ENCODE peak calls at places on chromosomes 12 and 14, in four cellular contexts. T is heart left ventricle, H is esophagus muscularis mucosa, A is HCT116. M is an unnamed sample.

GRCh38 chr12:108801736-108802665 is 55.4 kb downstream of the SSH1 start:
- DNase-seq in T (no peak), H (no peak), A (no peak), M (no peak)

GRCh38 chr14:88995437-88996198 is 171.2 kb downstream of the TTC8 start:
- DNase-seq in T (no peak), H (no peak), A (no peak), M (no peak)

GRCh38 chr14:61839452-61839851 is 77.2 kb downstream of the SNAPC1 start:
- DNase-seq in T (no peak), H (no peak), A (no peak), M (no peak)

GRCh38 chr12:108479364-108480070 is 35.6 kb upstream of the FICD start:
- DNase-seq in T (no peak), H (no peak), A (no peak), M (no peak)

GRCh38 chr14:103356151-103356766 is 22.2 kb downstream of the EIF5 start:
- DNase-seq in T (no peak), H (no peak), A (no peak), M (peak; percentile 81)

GRCh38 chr14:79332504-79333197 is 878.7 kb downstream of the DIO2 start:
- DNase-seq in T (no peak), H (no peak), A (no peak), M (no peak)

GRCh38 chr12:21428241-21428640 is 9.2 kb upstream of the PYROXD1 start:
- DNase-seq in T (no peak), H (no peak), A (no peak), M (no peak)

GRCh38 chr14:64654072-64654899 is 49.9 kb upstream of the PLEKHG3 start:
- DNase-seq in T (no peak), H (no peak), A (no peak), M (no peak)

GRCh38 chr12:16329594-16329993 is 17.9 kb upstream of the MGST1 start:
- DNase-seq in T (no peak), H (no peak), A (no peak), M (no peak)

GRCh38 chr12:6607751-6608591 is 792 bp upstream of the CHD4 start:
- DNase-seq in T (peak; percentile 56), H (no peak), A (peak; percentile 92), M (peak; percentile 92)

GRCh38 chr14:59566725-59567124 is 9.9 kb downstream of the CCDC175 start:
- DNase-seq in T (no peak), H (no peak), A (no peak), M (no peak)

GRCh38 chr14:68084256-68084655 is 264.7 kb downstream of the RAD51B start:
- DNase-seq in T (no peak), H (no peak), A (no peak), M (peak; percentile 10)

GRCh38 chr14:101102875-101103274 is 199.4 kb upstream of the RTL1 start:
- DNase-seq in T (no peak), H (peak; percentile 84), A (no peak), M (no peak)

GRCh38 chr14:95895720-95896119 is 19.1 kb downstream of the TUNAR start:
- DNase-seq in T (no peak), H (no peak), A (peak; percentile 26), M (peak; percentile 11)

GRCh38 chr12:85279449-85280137 is 427 bp upstream of the ALX1 start:
- DNase-seq in T (no peak), H (no peak), A (no peak), M (no peak)

GRCh38 chr12:110704750-110705149 is 15.8 kb upstream of the HVCN1 start:
- DNase-seq in T (no peak), H (no peak), A (peak; percentile 60), M (no peak)

GRCh38 chr12:54215990-54216579 is 27.3 kb upstream of the SMUG1 start:
- DNase-seq in T (peak; percentile 28), H (no peak), A (no peak), M (peak; percentile 23)

GRCh38 chr14:56474419-56475022 is 105.1 kb upstream of the TMEM260 start:
- DNase-seq in T (no peak), H (no peak), A (peak; percentile 23), M (peak; percentile 29)

GRCh38 chr12:90102957-90103652 is 394.5 kb upstream of the ATP2B1 start:
- DNase-seq in T (no peak), H (no peak), A (peak; percentile 29), M (peak; percentile 57)

GRCh38 chr12:3307419-3307818 is 183.6 kb upstream of the PRMT8 start:
- DNase-seq in T (no peak), H (no peak), A (no peak), M (no peak)

GRCh38 chr12:46110220-46110700 is 119.9 kb upstream of the SCAF11 start:
- DNase-seq in T (peak; percentile 33), H (no peak), A (no peak), M (no peak)

GRCh38 chr14:52900731-52901130 is 50.1 kb downstream of the FERMT2 start:
- DNase-seq in T (no peak), H (no peak), A (no peak), M (no peak)

GRCh38 chr14:78278464-78278863 is 108.3 kb downstream of the NRXN3 start:
- DNase-seq in T (no peak), H (no peak), A (no peak), M (no peak)

GRCh38 chr12:48934312-48934706 is 9.0 kb upstream of the FKBP11 start:
- DNase-seq in T (no peak), H (no peak), A (no peak), M (peak; percentile 24)

GRCh38 chr12:94175763-94176660 is 27.6 kb downstream of the PLXNC1 start:
- DNase-seq in T (no peak), H (no peak), A (no peak), M (no peak)

GRCh38 chr12:29725587-29726320 is 58.0 kb downstream of the TMTC1 start:
- DNase-seq in T (peak; percentile 74), H (no peak), A (no peak), M (no peak)

GRCh38 chr12:131098178-131098981 is 144.7 kb downstream of the ADGRD1 start:
- DNase-seq in T (peak; percentile 11), H (no peak), A (no peak), M (no peak)

GRCh38 chr12:65968359-65968758 is 144.1 kb downstream of the HMGA2 start:
- DNase-seq in T (no peak), H (no peak), A (no peak), M (no peak)

GRCh38 chr12:65968889-65969509 is 144.7 kb downstream of the HMGA2 start:
- DNase-seq in T (no peak), H (no peak), A (no peak), M (no peak)

GRCh38 chr12:65965358-65965757 is 141.1 kb downstream of the HMGA2 start:
- DNase-seq in T (no peak), H (no peak), A (no peak), M (no peak)

GRCh38 chr12:65967696-65968095 is 143.4 kb downstream of the HMGA2 start:
- DNase-seq in T (no peak), H (no peak), A (no peak), M (no peak)

GRCh38 chr12:65966852-65967593 is 142.7 kb downstream of the HMGA2 start:
- DNase-seq in T (no peak), H (no peak), A (no peak), M (no peak)
- TF ChIP-seq POLR2A in T (no peak), H (no peak), A (no peak), M (no peak)

GRCh38 chr14:77039285-77040058 is 11.0 kb upstream of the IRF2BPL start:
- DNase-seq in T (no peak), H (no peak), A (no peak), M (peak; percentile 74)

GRCh38 chr14:77037886-77038511 is 9.5 kb upstream of the IRF2BPL start:
- DNase-seq in T (no peak), H (no peak), A (no peak), M (peak; percentile 36)

GRCh38 chr14:77040309-77040994 is 11.9 kb upstream of the IRF2BPL start:
- DNase-seq in T (peak; percentile 100), H (peak; percentile 100), A (peak; percentile 94), M (peak; percentile 100)

GRCh38 chr14:77040995-77041744 is 12.7 kb upstream of the IRF2BPL start:
- DNase-seq in T (no peak), H (no peak), A (no peak), M (peak; percentile 81)

GRCh38 chr14:77040059-77040308 is 11.5 kb upstream of the IRF2BPL start:
- DNase-seq in T (no peak), H (no peak), A (no peak), M (no peak)
- TF ChIP-seq POLR2A in T (peak; percentile 22), H (no peak), A (no peak), M (peak; percentile 46)

DNA sequence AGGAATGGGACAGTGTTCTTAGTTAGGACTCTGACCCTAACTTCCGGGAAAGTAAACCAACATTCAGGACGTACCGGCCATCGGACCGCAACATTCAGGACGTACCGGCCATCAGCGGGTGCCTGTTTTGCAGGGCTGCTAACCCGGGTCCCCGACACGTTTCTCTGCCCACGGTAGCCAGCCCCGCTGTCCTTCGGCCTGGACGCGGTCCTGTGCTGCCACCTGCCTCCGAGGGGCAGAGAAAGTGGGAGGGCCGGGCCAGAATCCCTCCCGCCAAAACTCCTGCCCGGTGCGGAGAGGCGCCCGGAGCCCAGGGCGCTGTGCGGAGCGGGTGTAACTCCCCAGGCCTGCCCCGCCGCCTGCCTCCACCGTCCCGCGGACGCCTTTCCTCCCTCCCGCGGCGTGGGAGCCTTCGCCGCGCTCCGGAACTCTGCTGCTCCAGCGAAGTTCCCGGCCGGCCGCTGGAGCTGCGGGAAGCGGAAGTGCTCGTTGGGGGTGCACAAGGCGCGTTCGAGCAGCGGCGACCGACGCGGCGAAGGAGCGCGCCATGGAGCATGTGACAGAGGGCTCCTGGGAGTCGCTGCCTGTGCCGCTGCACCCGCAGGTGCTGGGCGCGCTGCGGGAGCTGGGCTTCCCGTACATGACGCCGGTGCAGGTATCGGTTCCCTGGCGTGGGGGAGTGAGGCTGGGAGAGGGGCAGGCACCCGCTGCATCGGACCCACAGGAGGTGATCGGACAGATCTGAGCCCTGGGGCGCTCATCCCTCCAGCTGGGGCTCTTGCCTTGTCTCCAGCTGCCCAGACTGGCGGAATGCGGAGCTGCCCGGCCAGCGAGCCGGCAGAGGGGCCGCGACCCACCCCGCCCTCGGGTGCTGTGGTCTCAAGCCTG is at the start of gene DDX55:
- DNase-seq in T (peak; percentile 85), H (peak; percentile 95), A (peak; percentile 64), M (peak; percentile 93)
- TF ChIP-seq POLR2A in T (peak; percentile 64), H (no peak), A (peak; percentile 74), M (peak; percentile 90)

GRCh38 chr12:7612851-7613250 is 52.9 kb downstream of the APOBEC1 start:
- DNase-seq in T (no peak), H (no peak), A (no peak), M (no peak)

GRCh38 chr12:7605900-7606465 is 59.7 kb downstream of the APOBEC1 start:
- DNase-seq in T (no peak), H (no peak), A (no peak), M (no peak)

GRCh38 chr12:7609480-7609879 is 56.2 kb downstream of the APOBEC1 start:
- DNase-seq in T (no peak), H (no peak), A (no peak), M (no peak)

GRCh38 chr12:7609051-7609450 is 56.7 kb downstream of the APOBEC1 start:
- DNase-seq in T (no peak), H (no peak), A (no peak), M (no peak)

DNA sequence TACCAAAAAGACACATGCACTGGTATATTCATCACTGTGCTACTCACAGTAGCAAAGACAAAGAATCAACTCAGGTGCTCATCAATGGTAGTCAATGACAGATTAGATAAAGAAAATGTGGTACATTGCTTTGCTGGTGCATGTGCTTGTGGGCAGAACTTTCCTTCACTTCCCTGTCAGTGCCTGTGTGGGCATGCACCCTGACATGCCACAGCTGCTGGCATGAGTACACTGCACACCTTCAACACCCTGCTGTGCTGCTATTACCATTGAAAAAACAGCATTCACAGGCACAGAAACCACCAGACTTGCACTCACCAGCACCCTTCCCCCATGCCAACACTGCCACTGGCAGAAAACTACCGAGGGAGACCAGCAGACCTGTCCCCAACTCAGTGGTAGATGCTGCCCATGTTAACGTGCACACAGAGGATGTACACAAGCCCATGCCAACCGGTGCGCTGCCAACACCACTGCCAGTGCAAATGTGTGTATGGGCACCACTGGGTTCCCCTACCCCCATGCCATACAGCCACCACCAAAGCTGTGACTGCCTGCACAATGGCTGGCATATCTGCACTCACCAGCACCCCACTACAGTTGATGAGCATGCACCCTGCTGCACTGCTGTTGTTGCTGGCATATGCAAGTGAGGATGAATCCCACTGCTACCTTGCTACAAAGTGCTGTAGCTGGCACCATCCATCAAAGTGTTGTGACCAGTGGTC is 57.4 kb downstream of the APOBEC1 start:
- DNase-seq in T (no peak), H (no peak), A (no peak), M (no peak)
- TF ChIP-seq POLR2A in T (no peak), H (no peak), A (no peak), M (no peak)